ENCODE peak calls at places on chromosomes 4 and X, in four cellular contexts. One of them, this sample, is unnamed.

GRCh38 chr4:52841707-52842456 is 20.2 kb upstream of the RASL11B start:
- DNase-seq in endothelial cell of umbilical vein: peak; percentile 3
- DNase-seq in IMR-90: peak; percentile 19
- DNase-seq in MM.1S: no peak
- DNase-seq in this sample: no peak

GRCh38 chrX:132092439-132093065 is 35.3 kb downstream of the FRMD7 start:
- DNase-seq in endothelial cell of umbilical vein: peak; percentile 68
- DNase-seq in IMR-90: peak; percentile 61
- DNase-seq in MM.1S: peak; percentile 56
- DNase-seq in this sample: peak; percentile 73

GRCh38 chr4:140251566-140251965 is 97.6 kb upstream of the MAML3 start:
- DNase-seq in endothelial cell of umbilical vein: no peak
- DNase-seq in IMR-90: no peak
- DNase-seq in MM.1S: no peak
- DNase-seq in this sample: peak; percentile 66

GRCh38 chr4:38663021-38663800 is 788 bp upstream of the KLF3 start:
- DNase-seq in endothelial cell of umbilical vein: peak; percentile 75
- DNase-seq in IMR-90: no peak
- DNase-seq in MM.1S: no peak
- DNase-seq in this sample: no peak

GRCh38 chrX:83845397-83845796 is 15.5 kb upstream of the CYLC1 start:
- DNase-seq in endothelial cell of umbilical vein: peak; percentile 1
- DNase-seq in IMR-90: peak; percentile 22
- DNase-seq in MM.1S: peak; percentile 68
- DNase-seq in this sample: peak; percentile 50

GRCh38 chr4:162909952-162910351 is 256.7 kb downstream of the NAF1 start:
- DNase-seq in endothelial cell of umbilical vein: no peak
- DNase-seq in IMR-90: no peak
- DNase-seq in MM.1S: no peak
- DNase-seq in this sample: no peak

GRCh38 chr4:147060171-147060931 is 114.7 kb upstream of the TTC29 start:
- DNase-seq in endothelial cell of umbilical vein: no peak
- DNase-seq in IMR-90: peak; percentile 81
- DNase-seq in MM.1S: no peak
- DNase-seq in this sample: no peak

GRCh38 chr4:1192493-1193205 is 20.3 kb upstream of the SPON2 start:
- DNase-seq in endothelial cell of umbilical vein: no peak
- DNase-seq in IMR-90: no peak
- DNase-seq in MM.1S: no peak
- DNase-seq in this sample: no peak

GRCh38 chr4:80173841-80174240 is 23.5 kb upstream of the PRDM8 start:
- DNase-seq in endothelial cell of umbilical vein: no peak
- DNase-seq in IMR-90: peak; percentile 64
- DNase-seq in MM.1S: no peak
- DNase-seq in this sample: no peak

GRCh38 chr4:10736895-10737294 is 52.3 kb upstream of the CLNK start:
- DNase-seq in endothelial cell of umbilical vein: no peak
- DNase-seq in IMR-90: no peak
- DNase-seq in MM.1S: no peak
- DNase-seq in this sample: no peak

GRCh38 chr4:99886146-99886545 is 8.1 kb downstream of the LAMTOR3 start:
- DNase-seq in endothelial cell of umbilical vein: no peak
- DNase-seq in IMR-90: peak; percentile 65
- DNase-seq in MM.1S: no peak
- DNase-seq in this sample: peak; percentile 38

GRCh38 chrX:38142598-38142997 is 78.1 kb downstream of the SRPX start:
- DNase-seq in endothelial cell of umbilical vein: peak; percentile 13
- DNase-seq in IMR-90: peak; percentile 43
- DNase-seq in MM.1S: no peak
- DNase-seq in this sample: no peak

GRCh38 chr4:175339100-175339707 is 421.0 kb downstream of the ADAM29 start:
- DNase-seq in endothelial cell of umbilical vein: no peak
- DNase-seq in IMR-90: peak; percentile 80
- DNase-seq in MM.1S: no peak
- DNase-seq in this sample: no peak

GRCh38 chrX:8738588-8739189 is 6.8 kb upstream of the ANOS1 start:
- DNase-seq in endothelial cell of umbilical vein: peak; percentile 33
- DNase-seq in IMR-90: peak; percentile 29
- DNase-seq in MM.1S: peak; percentile 53
- DNase-seq in this sample: peak; percentile 74

GRCh38 chr4:89489338-89489771 is 181.8 kb upstream of the GPRIN3 start:
- DNase-seq in endothelial cell of umbilical vein: peak; percentile 93
- DNase-seq in IMR-90: no peak
- DNase-seq in MM.1S: no peak
- DNase-seq in this sample: no peak

GRCh38 chrX:108199691-108200090 is 108.1 kb downstream of the ATG4A start:
- DNase-seq in endothelial cell of umbilical vein: peak; percentile 44
- DNase-seq in IMR-90: peak; percentile 22
- DNase-seq in MM.1S: peak; percentile 29
- DNase-seq in this sample: peak; percentile 77

GRCh38 chr4:48557478-48557877 is 67.4 kb downstream of the ZAR1 start:
- DNase-seq in endothelial cell of umbilical vein: no peak
- DNase-seq in IMR-90: no peak
- DNase-seq in MM.1S: no peak
- DNase-seq in this sample: peak; percentile 13

GRCh38 chr4:142336251-142336934 is 509.7 kb downstream of the INPP4B start:
- DNase-seq in endothelial cell of umbilical vein: no peak
- DNase-seq in IMR-90: no peak
- DNase-seq in MM.1S: no peak
- DNase-seq in this sample: no peak

GRCh38 chr4:24067367-24067766 is 177.5 kb upstream of the PPARGC1A start:
- DNase-seq in endothelial cell of umbilical vein: no peak
- DNase-seq in IMR-90: no peak
- DNase-seq in MM.1S: no peak
- DNase-seq in this sample: no peak

GRCh38 chr4:114791976-114792375 is 193.4 kb downstream of the UGT8 start:
- DNase-seq in endothelial cell of umbilical vein: no peak
- DNase-seq in IMR-90: no peak
- DNase-seq in MM.1S: no peak
- DNase-seq in this sample: no peak

GRCh38 chr4:110296892-110297291 is 98.5 kb upstream of the ELOVL6 start:
- DNase-seq in endothelial cell of umbilical vein: no peak
- DNase-seq in IMR-90: no peak
- DNase-seq in MM.1S: no peak
- DNase-seq in this sample: peak; percentile 8

GRCh38 chrX:13078739-13079444 is 34.5 kb upstream of the FAM9C start:
- DNase-seq in endothelial cell of umbilical vein: peak; percentile 68
- DNase-seq in IMR-90: peak; percentile 81
- DNase-seq in MM.1S: no peak
- DNase-seq in this sample: no peak

GRCh38 chrX:31266172-31267076 is 194.6 kb upstream of the FTHL17 start:
- DNase-seq in endothelial cell of umbilical vein: peak; percentile 53
- DNase-seq in IMR-90: no peak
- DNase-seq in MM.1S: peak; percentile 55
- DNase-seq in this sample: no peak

GRCh38 chr4:47612116-47613023 is 127.3 kb downstream of the ATP10D start:
- DNase-seq in endothelial cell of umbilical vein: no peak
- DNase-seq in IMR-90: peak; percentile 66
- DNase-seq in MM.1S: no peak
- DNase-seq in this sample: no peak

GRCh38 chrX:69145281-69145680 is 20.0 kb downstream of the PJA1 start:
- DNase-seq in endothelial cell of umbilical vein: no peak
- DNase-seq in IMR-90: no peak
- DNase-seq in MM.1S: no peak
- DNase-seq in this sample: no peak

GRCh38 chr4:94298725-94299252 is 43.8 kb downstream of the HPGDS start:
- DNase-seq in endothelial cell of umbilical vein: no peak
- DNase-seq in IMR-90: no peak
- DNase-seq in MM.1S: no peak
- DNase-seq in this sample: no peak

GRCh38 chrX:103343105-103343504 is 13.1 kb downstream of the TCEAL7 start:
- DNase-seq in endothelial cell of umbilical vein: peak; percentile 64
- DNase-seq in IMR-90: peak; percentile 55
- DNase-seq in MM.1S: peak; percentile 32
- DNase-seq in this sample: peak; percentile 71

GRCh38 chr4:14180983-14181601 is 553.6 kb upstream of the BOD1L1 start:
- DNase-seq in endothelial cell of umbilical vein: peak; percentile 89
- DNase-seq in IMR-90: peak; percentile 14
- DNase-seq in MM.1S: no peak
- DNase-seq in this sample: peak; percentile 91

DNA sequence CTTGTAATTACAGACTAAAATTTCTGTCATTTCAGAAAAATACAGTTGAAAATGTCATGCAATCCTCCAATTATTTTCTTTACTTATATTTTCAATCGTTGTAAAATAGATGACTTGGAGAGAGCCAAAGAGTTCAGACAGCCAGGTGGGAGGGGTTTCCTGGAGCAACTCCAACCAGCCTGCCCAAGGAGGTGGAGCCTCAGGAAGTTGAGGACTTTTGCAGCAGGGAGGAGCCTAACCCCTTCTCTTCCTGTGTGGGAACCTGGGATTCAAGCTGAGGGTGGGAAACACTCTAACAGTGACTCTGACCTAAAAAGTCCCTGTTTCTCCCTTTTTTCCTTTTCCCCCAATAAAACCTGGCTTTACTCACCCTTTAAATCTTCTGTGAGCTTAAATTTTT is 72.2 kb upstream of the GABRG1 start:
- DNase-seq in endothelial cell of umbilical vein: no peak
- DNase-seq in IMR-90: no peak
- DNase-seq in MM.1S: no peak
- DNase-seq in this sample: no peak
- H3K4me3 ChIP-seq in endothelial cell of umbilical vein: no peak overlapping the region
- H3K4me3 ChIP-seq in IMR-90: no peak overlapping the region
- H3K4me3 ChIP-seq in MM.1S: no peak overlapping the region
- H3K4me3 ChIP-seq in this sample: no peak overlapping the region

GRCh38 chrX:153927936-153928760 is 2.1 kb upstream of the ARHGAP4 start:
- DNase-seq in endothelial cell of umbilical vein: peak; percentile 98
- DNase-seq in IMR-90: peak; percentile 98
- DNase-seq in MM.1S: peak; percentile 96
- DNase-seq in this sample: peak; percentile 97

GRCh38 chrX:153929576-153929975 is 3.5 kb upstream of the ARHGAP4 start:
- DNase-seq in endothelial cell of umbilical vein: no peak
- DNase-seq in IMR-90: no peak
- DNase-seq in MM.1S: no peak
- DNase-seq in this sample: no peak

GRCh38 chrX:153930011-153930910 is 4.2 kb upstream of the ARHGAP4 start:
- DNase-seq in endothelial cell of umbilical vein: no peak
- DNase-seq in IMR-90: no peak
- DNase-seq in MM.1S: no peak
- DNase-seq in this sample: no peak

GRCh38 chrX:153927686-153927935 is 1.5 kb upstream of the ARHGAP4 start:
- DNase-seq in endothelial cell of umbilical vein: no peak
- DNase-seq in IMR-90: no peak
- DNase-seq in MM.1S: peak; percentile 14
- DNase-seq in this sample: no peak

DNA sequence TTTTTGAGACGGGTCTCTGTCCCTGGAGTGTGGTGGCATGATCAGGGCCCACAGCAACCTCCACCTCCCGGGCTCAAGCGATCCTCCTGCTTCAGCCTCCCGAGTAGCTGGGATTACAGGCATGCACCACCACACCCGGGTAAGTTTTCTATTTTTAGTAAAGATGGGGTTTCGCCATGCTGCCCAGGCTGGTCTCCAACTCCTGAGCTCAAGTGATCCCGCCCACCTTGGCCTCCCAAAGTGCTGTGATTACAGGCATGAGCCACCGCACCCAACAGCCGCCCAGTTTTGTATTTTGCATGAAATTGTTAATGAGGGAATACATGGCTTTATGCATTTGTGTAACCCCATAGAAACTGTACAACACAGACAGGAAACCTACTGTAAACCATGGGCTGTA is 2.8 kb upstream of the ARHGAP4 start:
- DNase-seq in endothelial cell of umbilical vein: no peak
- DNase-seq in IMR-90: no peak
- DNase-seq in MM.1S: no peak
- DNase-seq in this sample: no peak
- H3K9ac ChIP-seq in endothelial cell of umbilical vein: no peak overlapping the region
- H3K9ac ChIP-seq in IMR-90: no peak overlapping the region
- H3K9ac ChIP-seq in MM.1S: no peak overlapping the region
- H3K9ac ChIP-seq in this sample: no peak overlapping the region

GRCh38 chr4:105230287-105230686 is 83.6 kb downstream of the TET2 start:
- DNase-seq in endothelial cell of umbilical vein: no peak
- DNase-seq in IMR-90: no peak
- DNase-seq in MM.1S: no peak
- DNase-seq in this sample: no peak

GRCh38 chr4:105227054-105227453 is 80.4 kb downstream of the TET2 start:
- DNase-seq in endothelial cell of umbilical vein: no peak
- DNase-seq in IMR-90: no peak
- DNase-seq in MM.1S: no peak
- DNase-seq in this sample: peak; percentile 57

GRCh38 chr4:105225500-105225899 is 78.8 kb downstream of the TET2 start:
- DNase-seq in endothelial cell of umbilical vein: no peak
- DNase-seq in IMR-90: no peak
- DNase-seq in MM.1S: no peak
- DNase-seq in this sample: no peak
- H3K4me3 ChIP-seq in endothelial cell of umbilical vein: no peak overlapping the region
- H3K4me3 ChIP-seq in IMR-90: no peak overlapping the region
- H3K4me3 ChIP-seq in MM.1S: no peak overlapping the region
- H3K4me3 ChIP-seq in this sample: no peak overlapping the region

DNA sequence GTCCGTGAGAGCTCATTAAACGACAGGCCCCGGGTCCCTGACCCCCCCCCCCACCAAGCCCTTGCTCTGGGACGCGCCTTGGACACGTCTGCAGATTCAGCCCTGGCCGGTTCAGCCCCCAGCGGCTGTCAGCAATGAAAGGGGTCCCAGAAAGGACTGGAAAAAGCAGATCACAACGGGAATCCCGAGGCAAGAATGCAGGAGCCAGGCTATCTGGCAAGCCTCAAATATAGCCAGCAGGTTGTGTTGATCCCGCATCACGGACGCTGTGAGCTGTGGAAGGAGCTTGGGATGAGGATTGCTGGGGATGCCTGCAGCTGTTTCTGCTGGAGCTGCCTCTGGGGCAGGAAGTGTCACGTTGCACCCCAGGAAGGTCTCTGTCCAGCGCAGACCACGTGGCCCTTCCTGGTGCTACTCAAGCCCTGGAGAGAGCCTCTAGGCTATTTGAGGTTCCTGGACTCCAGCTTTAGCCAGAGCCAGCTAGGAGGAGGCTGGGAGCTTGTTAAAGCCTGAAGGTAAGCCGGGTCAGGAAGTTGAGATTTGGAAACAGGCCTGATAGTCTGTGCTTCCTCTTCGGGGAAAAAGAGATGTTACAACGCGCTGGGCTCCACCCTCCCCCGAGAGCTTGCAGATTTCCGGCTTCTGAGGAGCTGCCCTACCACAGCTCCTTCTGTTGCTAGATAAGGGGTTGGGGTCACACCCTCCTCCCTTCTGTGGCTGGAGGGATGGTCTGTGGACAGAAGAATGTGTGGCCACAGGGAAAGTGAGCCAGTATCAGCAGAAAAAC is 19.3 kb upstream of the CSF2RA start:
- DNase-seq in endothelial cell of umbilical vein: no peak
- DNase-seq in IMR-90: no peak
- DNase-seq in MM.1S: no peak
- DNase-seq in this sample: peak; percentile 29
- H3K9ac ChIP-seq in endothelial cell of umbilical vein: no peak overlapping the region
- H3K9ac ChIP-seq in IMR-90: no peak overlapping the region
- H3K9ac ChIP-seq in MM.1S: no peak overlapping the region
- H3K9ac ChIP-seq in this sample: no peak overlapping the region

GRCh38 chrX:153905481-153906095 is 1.1 kb downstream of the AVPR2 start:
- DNase-seq in endothelial cell of umbilical vein: no peak
- DNase-seq in IMR-90: no peak
- DNase-seq in MM.1S: no peak
- DNase-seq in this sample: no peak
- H3K4me3 ChIP-seq in endothelial cell of umbilical vein: no peak overlapping the region
- H3K4me3 ChIP-seq in IMR-90: no peak overlapping the region
- H3K4me3 ChIP-seq in MM.1S: no peak overlapping the region
- H3K4me3 ChIP-seq in this sample: no peak overlapping the region

This sample was measured in PC-3.